ENCODE peak calls at places on chromosomes 6 and 20, in four cellular contexts. One of them, this sample, is unnamed.

GRCh38 chr6:62280099-62280498 is 5.9 kb downstream of the KHDRBS2 start:
- DNase-seq in cardiac fibroblast: no peak
- DNase-seq in cardiac muscle cell: no peak
- DNase-seq in A549: no peak
- DNase-seq in this sample: no peak

GRCh38 chr20:10508060-10508459 is 73.0 kb downstream of the SLX4IP start:
- DNase-seq in cardiac muscle cell: no peak
- DNase-seq in A549: no peak
- DNase-seq in cardiac fibroblast: peak; percentile 41
- DNase-seq in this sample: peak; percentile 76

GRCh38 chr6:16316741-16317251 is 78.4 kb downstream of the GMPR start:
- DNase-seq in A549: peak; percentile 26
- DNase-seq in cardiac muscle cell: peak; percentile 58
- DNase-seq in cardiac fibroblast: peak; percentile 64
- DNase-seq in this sample: peak; percentile 49

GRCh38 chr20:12925214-12925755 is 83.5 kb upstream of the SPTLC3 start:
- DNase-seq in cardiac fibroblast: peak; percentile 88
- DNase-seq in cardiac muscle cell: peak; percentile 82
- DNase-seq in A549: peak; percentile 88
- DNase-seq in this sample: peak; percentile 78

GRCh38 chr6:158057213-158057987 is 75.7 kb downstream of the SYNJ2 start:
- DNase-seq in cardiac fibroblast: peak; percentile 98
- DNase-seq in A549: peak; percentile 75
- DNase-seq in cardiac muscle cell: no peak
- DNase-seq in this sample: peak; percentile 92

GRCh38 chr20:31967830-31968249 is at the start of gene XKR7:
- DNase-seq in A549: no peak
- DNase-seq in cardiac muscle cell: peak; percentile 23
- DNase-seq in cardiac fibroblast: no peak
- DNase-seq in this sample: no peak

GRCh38 chr20:53639647-53640440 is 46.2 kb upstream of the ZNF217 start:
- DNase-seq in cardiac fibroblast: no peak
- DNase-seq in cardiac muscle cell: no peak
- DNase-seq in A549: no peak
- DNase-seq in this sample: no peak

GRCh38 chr6:155011997-155012396 is 16.9 kb downstream of the TIAM2 start:
- DNase-seq in A549: no peak
- DNase-seq in cardiac fibroblast: no peak
- DNase-seq in cardiac muscle cell: no peak
- DNase-seq in this sample: no peak

GRCh38 chr6:17226766-17227338 is 54.3 kb upstream of the RBM24 start:
- DNase-seq in cardiac fibroblast: no peak
- DNase-seq in A549: no peak
- DNase-seq in cardiac muscle cell: no peak
- DNase-seq in this sample: no peak

GRCh38 chr20:45987108-45987780 is 15.2 kb upstream of the ZNF335 start:
- DNase-seq in A549: peak; percentile 83
- DNase-seq in cardiac fibroblast: peak; percentile 67
- DNase-seq in cardiac muscle cell: peak; percentile 84
- DNase-seq in this sample: peak; percentile 73

GRCh38 chr20:8720089-8720488 is 348.8 kb upstream of the PLCB4 start:
- DNase-seq in cardiac muscle cell: no peak
- DNase-seq in A549: no peak
- DNase-seq in cardiac fibroblast: peak; percentile 16
- DNase-seq in this sample: peak; percentile 28

GRCh38 chr20:63148696-63149095 is 67.2 kb downstream of the YTHDF1 start:
- DNase-seq in cardiac fibroblast: no peak
- DNase-seq in A549: no peak
- DNase-seq in cardiac muscle cell: no peak
- DNase-seq in this sample: no peak

GRCh38 chr6:117992856-117993255 is 85.8 kb downstream of the SLC35F1 start:
- DNase-seq in cardiac fibroblast: no peak
- DNase-seq in A549: no peak
- DNase-seq in cardiac muscle cell: no peak
- DNase-seq in this sample: no peak

GRCh38 chr6:33677153-33677660 is 34.3 kb downstream of the UQCC2 start:
- DNase-seq in cardiac muscle cell: no peak
- DNase-seq in A549: no peak
- DNase-seq in cardiac fibroblast: peak; percentile 29
- DNase-seq in this sample: no peak

GRCh38 chr20:39271205-39271604 is 309.1 kb downstream of the DHX35 start:
- DNase-seq in A549: no peak
- DNase-seq in cardiac fibroblast: no peak
- DNase-seq in cardiac muscle cell: no peak
- DNase-seq in this sample: no peak

GRCh38 chr20:39266989-39267388 is 304.8 kb downstream of the DHX35 start:
- DNase-seq in cardiac fibroblast: no peak
- DNase-seq in cardiac muscle cell: no peak
- DNase-seq in A549: no peak
- DNase-seq in this sample: no peak

GRCh38 chr20:39268566-39268965 is 306.4 kb downstream of the DHX35 start:
- DNase-seq in cardiac muscle cell: no peak
- DNase-seq in A549: no peak
- DNase-seq in cardiac fibroblast: no peak
- DNase-seq in this sample: no peak

GRCh38 chr20:39269493-39270217 is 307.5 kb downstream of the DHX35 start:
- DNase-seq in cardiac fibroblast: no peak
- DNase-seq in cardiac muscle cell: no peak
- DNase-seq in A549: no peak
- DNase-seq in this sample: no peak

GRCh38 chr20:39269031-39269461 is 306.9 kb downstream of the DHX35 start:
- DNase-seq in cardiac fibroblast: peak; percentile 34
- DNase-seq in cardiac muscle cell: peak; percentile 65
- DNase-seq in A549: peak; percentile 25
- DNase-seq in this sample: peak; percentile 32
- TF ChIP-seq CTCF in cardiac fibroblast: peak; percentile 88
- TF ChIP-seq CTCF in cardiac muscle cell: peak; percentile 83
- TF ChIP-seq CTCF in A549: peak; percentile 72
- TF ChIP-seq CTCF in this sample: peak; percentile 94

GRCh38 chr6:30752164-30752927 is 8.0 kb upstream of the IER3 start:
- DNase-seq in cardiac muscle cell: no peak
- DNase-seq in A549: peak; percentile 98
- DNase-seq in cardiac fibroblast: peak; percentile 100
- DNase-seq in this sample: peak; percentile 100
- TF ChIP-seq CTCF in cardiac muscle cell: no peak
- TF ChIP-seq CTCF in A549: peak; percentile 6
- TF ChIP-seq CTCF in cardiac fibroblast: no peak
- TF ChIP-seq CTCF in this sample: no peak

GRCh38 chr6:75719133-75719532 is 29.9 kb upstream of the MYO6 start:
- DNase-seq in cardiac muscle cell: peak; percentile 53
- DNase-seq in A549: no peak
- DNase-seq in cardiac fibroblast: no peak
- DNase-seq in this sample: no peak
- TF ChIP-seq CTCF in cardiac muscle cell: no peak
- TF ChIP-seq CTCF in A549: no peak
- TF ChIP-seq CTCF in cardiac fibroblast: no peak
- TF ChIP-seq CTCF in this sample: no peak

DNA sequence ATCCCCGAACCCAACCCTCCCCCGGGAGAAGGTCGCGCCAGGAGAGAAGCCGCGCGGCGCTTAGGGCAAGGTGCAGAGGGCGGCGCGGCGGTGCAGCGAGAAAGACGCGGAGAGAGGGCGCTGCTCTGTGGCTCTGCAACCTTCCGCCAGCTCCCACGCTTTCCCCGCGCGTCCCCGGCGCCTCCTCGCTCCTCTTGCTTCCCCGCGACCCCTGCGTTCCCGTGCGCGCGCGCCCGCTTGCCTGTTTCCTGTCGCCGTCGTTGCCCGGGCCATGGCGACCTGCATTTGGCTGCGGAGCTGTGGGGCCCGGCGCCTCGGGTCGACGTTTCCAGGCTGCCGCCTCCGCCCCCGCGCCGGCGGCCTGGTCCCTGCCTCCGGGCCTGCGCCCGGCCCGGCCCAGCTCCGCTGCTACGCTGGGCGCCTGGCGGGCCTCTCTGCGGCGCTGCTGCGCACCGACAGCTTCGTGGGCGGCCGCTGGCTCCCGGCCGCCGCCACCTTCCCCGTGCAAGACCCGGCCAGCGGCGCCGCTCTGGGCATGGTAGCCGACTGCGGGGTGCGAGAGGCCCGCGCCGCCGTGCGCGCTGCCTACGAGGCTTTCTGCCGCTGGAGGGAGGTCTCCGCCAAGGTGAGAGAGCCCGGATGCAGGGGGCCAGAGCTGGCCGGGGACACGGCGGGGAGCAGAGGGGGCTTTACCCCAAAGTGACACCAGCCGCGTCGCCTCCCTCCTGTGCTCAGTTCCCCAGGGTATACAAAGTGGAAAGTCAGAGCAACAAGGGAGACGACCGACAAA is at the start of gene ALDH5A1:
- DNase-seq in cardiac fibroblast: peak; percentile 44
- DNase-seq in cardiac muscle cell: peak; percentile 77
- DNase-seq in A549: peak; percentile 70
- DNase-seq in this sample: peak; percentile 50
- TF ChIP-seq CTCF in cardiac fibroblast: no peak
- TF ChIP-seq CTCF in cardiac muscle cell: peak; percentile 24
- TF ChIP-seq CTCF in A549: peak; percentile 27
- TF ChIP-seq CTCF in this sample: peak; percentile 21